ENCODE peak calls at places on chromosome 17, in eight cellular contexts. G, O, D, B, F, E, T and Z are unnamed samples.

GRCh38 chr17:13520899-13521572 is 80.7 kb downstream of the HS3ST3A1 start:
- DNase-seq in G (peak), O (no peak), D (no peak), B (peak), F (no peak), E (no peak), T (no peak), Z (no peak)

GRCh38 chr17:79837888-79838540 is 1.2 kb downstream of the CBX4 start:
- DNase-seq in G (no peak), O (no peak), D (no peak), B (no peak), F (no peak), E (peak), T (no peak), Z (peak)

GRCh38 chr17:27446569-27447301 is 9.5 kb upstream of the KSR1 start:
- DNase-seq in G (peak), O (no peak), D (peak), B (peak), F (no peak), E (no peak), T (no peak), Z (peak)

GRCh38 chr17:39027440-39028035 is 60.3 kb upstream of the FBXO47 start:
- DNase-seq in G (no peak), O (no peak), D (no peak), B (no peak), F (no peak), E (no peak), T (no peak), Z (no peak)

GRCh38 chr17:57949649-57950048 is 5.6 kb downstream of the CUEDC1 start:
- DNase-seq in G (no peak), O (no peak), D (no peak), B (no peak), F (no peak), E (no peak), T (no peak), Z (no peak)

GRCh38 chr17:21303441-21304065 is 19.0 kb downstream of the MAP2K3 start:
- DNase-seq in G (no peak), O (no peak), D (no peak), B (no peak), F (no peak), E (no peak), T (no peak), Z (no peak)

GRCh38 chr17:69757794-69758430 is 317.1 kb upstream of the KCNJ16 start:
- DNase-seq in G (no peak), O (no peak), D (no peak), B (peak), F (no peak), E (no peak), T (no peak), Z (peak)

GRCh38 chr17:54956802-54957201 is 11.7 kb downstream of the COX11 start:
- DNase-seq in G (no peak), O (no peak), D (no peak), B (no peak), F (no peak), E (no peak), T (no peak), Z (no peak)

GRCh38 chr17:79905832-79906231 is 66.6 kb upstream of the CBX4 start:
- DNase-seq in G (no peak), O (no peak), D (peak), B (no peak), F (no peak), E (no peak), T (no peak), Z (no peak)

GRCh38 chr17:38707678-38708351 is 2.7 kb downstream of the MLLT6 start:
- DNase-seq in G (no peak), O (no peak), D (no peak), B (no peak), F (no peak), E (no peak), T (no peak), Z (no peak)

GRCh38 chr17:61362396-61362795 is 37.2 kb upstream of the TBX2 start:
- DNase-seq in G (no peak), O (no peak), D (no peak), B (no peak), F (no peak), E (no peak), T (no peak), Z (no peak)

GRCh38 chr17:10114931-10115535 is 83.4 kb downstream of the GAS7 start:
- DNase-seq in G (peak), O (peak), D (no peak), B (peak), F (peak), E (peak), T (peak), Z (peak)

GRCh38 chr17:48488548-48489106 is 42.2 kb downstream of the HOXB1 start:
- DNase-seq in G (no peak), O (no peak), D (no peak), B (no peak), F (no peak), E (no peak), T (no peak), Z (no peak)

GRCh38 chr17:835263-835662 is 53.1 kb downstream of the MRM3 start:
- DNase-seq in G (peak), O (no peak), D (no peak), B (peak), F (no peak), E (no peak), T (no peak), Z (peak)

GRCh38 chr17:752620-753219 is 656 bp upstream of the GEMIN4 start:
- DNase-seq in G (peak), O (peak), D (peak), B (no peak), F (no peak), E (peak), T (no peak), Z (no peak)

GRCh38 chr17:12180644-12181261 is 160.1 kb downstream of the MAP2K4 start:
- DNase-seq in G (peak), O (no peak), D (peak), B (peak), F (no peak), E (no peak), T (no peak), Z (peak)

GRCh38 chr17:76791053-76791980 is 53.4 kb downstream of the MFSD11 start:
- DNase-seq in G (peak), O (no peak), D (no peak), B (peak), F (no peak), E (peak), T (no peak), Z (peak)

GRCh38 chr17:2718150-2718938 is 6.8 kb upstream of the CLUH start:
- DNase-seq in G (no peak), O (no peak), D (no peak), B (no peak), F (no peak), E (no peak), T (no peak), Z (no peak)

GRCh38 chr17:73452056-73452455 is 140.3 kb upstream of the CDC42EP4 start:
- DNase-seq in G (no peak), O (no peak), D (no peak), B (no peak), F (no peak), E (no peak), T (no peak), Z (no peak)

GRCh38 chr17:15883617-15884111 is 61.3 kb upstream of the ADORA2B start:
- DNase-seq in G (peak), O (no peak), D (no peak), B (peak), F (no peak), E (no peak), T (no peak), Z (peak)

GRCh38 chr17:79979201-79979840 is 56.4 kb downstream of the TBC1D16 start:
- DNase-seq in G (no peak), O (no peak), D (no peak), B (no peak), F (no peak), E (no peak), T (no peak), Z (no peak)

GRCh38 chr17:58703137-58703846 is 10.9 kb downstream of the RAD51C start:
- DNase-seq in G (peak), O (no peak), D (no peak), B (no peak), F (no peak), E (no peak), T (no peak), Z (peak)

GRCh38 chr17:42189651-42189965 is 4.4 kb upstream of the HCRT start:
- DNase-seq in G (no peak), O (no peak), D (no peak), B (no peak), F (no peak), E (no peak), T (no peak), Z (no peak)

GRCh38 chr17:33228548-33228947 is 64.5 kb downstream of the ASIC2 start:
- DNase-seq in G (no peak), O (no peak), D (no peak), B (no peak), F (no peak), E (no peak), T (no peak), Z (no peak)

GRCh38 chr17:44522883-44523671 is 19.9 kb upstream of the GPATCH8 start:
- DNase-seq in G (no peak), O (peak), D (peak), B (no peak), F (no peak), E (peak), T (no peak), Z (no peak)

GRCh38 chr17:65576939-65577338 is 15.5 kb upstream of the AXIN2 start:
- DNase-seq in G (no peak), O (no peak), D (no peak), B (no peak), F (no peak), E (no peak), T (no peak), Z (no peak)

GRCh38 chr17:32723310-32723955 is 153.5 kb downstream of the MYO1D start:
- DNase-seq in G (no peak), O (no peak), D (no peak), B (no peak), F (no peak), E (no peak), T (no peak), Z (no peak)

GRCh38 chr17:49527927-49528651 is 33.0 kb downstream of the NGFR start:
- DNase-seq in G (no peak), O (no peak), D (no peak), B (no peak), F (no peak), E (no peak), T (no peak), Z (no peak)

GRCh38 chr17:69404398-69404797 is 10.1 kb upstream of the MAP2K6 start:
- DNase-seq in G (no peak), O (no peak), D (no peak), B (no peak), F (no peak), E (no peak), T (no peak), Z (no peak)

GRCh38 chr17:74290340-74290739 is 16.3 kb downstream of the DNAI2 start:
- DNase-seq in G (no peak), O (no peak), D (no peak), B (no peak), F (no peak), E (no peak), T (no peak), Z (no peak)

GRCh38 chr17:65294184-65294719 is 157.1 kb downstream of the RGS9 start:
- DNase-seq in G (peak), O (peak), D (peak), B (peak), F (no peak), E (peak), T (peak), Z (peak)